ENCODE peak calls at places on chromosomes 4 and X, in eight cellular contexts. N, P, B, Z, M, O, W and T are unnamed samples.

GRCh38 chr4:69749771-69750170 is 10.6 kb downstream of the SULT1B1 start:
- DNase-seq in P (no peak), M (no peak), Z (no peak), B (peak), W (peak), O (no peak), N (peak), T (no peak)

GRCh38 chr4:6472387-6473263 is at the start of gene PPP2R2C:
- DNase-seq in M (no peak), Z (peak), O (peak), B (peak), W (no peak), N (no peak), P (peak), T (no peak)

GRCh38 chr4:181870326-181870725 is 372.9 kb upstream of the TENM3 start:
- DNase-seq in N (peak), W (no peak), B (no peak), P (no peak), M (no peak), Z (no peak), O (no peak), T (no peak)

GRCh38 chr4:165872443-165873297 is at the start of gene TLL1:
- DNase-seq in Z (peak), P (no peak), O (no peak), M (no peak), N (peak), B (peak), W (peak), T (no peak)

GRCh38 chr4:10123227-10124101 is 6.9 kb upstream of the WDR1 start:
- DNase-seq in O (peak), Z (peak), M (no peak), P (no peak), N (peak), B (no peak), W (peak), T (no peak)

GRCh38 chrX:48573690-48574269 is 504 bp upstream of the RBM3 start:
- DNase-seq in O (no peak), Z (peak), M (no peak), W (peak), N (no peak), B (no peak), P (peak), T (no peak)

GRCh38 chrX:73577368-73577767 is 14.4 kb downstream of the CHIC1 start:
- DNase-seq in B (peak), Z (no peak), W (peak), N (peak), M (no peak), P (no peak), O (no peak), T (peak)

GRCh38 chrX:38312436-38312835 is 14.9 kb downstream of the RPGR start:
- DNase-seq in O (no peak), N (peak), W (peak), Z (no peak), P (no peak), M (no peak), B (peak), T (peak)

GRCh38 chr4:158259955-158260575 is 49.8 kb downstream of the TMEM144 start:
- DNase-seq in N (peak), W (peak), O (no peak), B (peak), M (peak), P (no peak), Z (no peak), T (no peak)
- TF ChIP-seq CTCF in N (peak), W (peak), O (peak), B (peak), M (peak), P (no peak), Z (no peak), T (no peak)

GRCh38 chr4:1208970-1209704 is 36.8 kb upstream of the SPON2 start:
- DNase-seq in B (no peak), O (no peak), Z (no peak), N (peak), M (no peak), P (peak), W (peak), T (no peak)

GRCh38 chr4:1210241-1210841 is 38.0 kb upstream of the SPON2 start:
- DNase-seq in M (no peak), O (no peak), W (no peak), N (no peak), Z (no peak), P (peak), B (no peak), T (no peak)

GRCh38 chr4:1210971-1211370 is 38.0 kb downstream of the CTBP1 start:
- DNase-seq in N (no peak), B (no peak), W (no peak), Z (no peak), O (no peak), M (no peak), P (peak), T (no peak)

GRCh38 chr4:1208266-1208961 is 36.0 kb upstream of the SPON2 start:
- DNase-seq in P (peak), N (peak), O (no peak), Z (no peak), W (peak), M (no peak), B (no peak), T (no peak)

DNA sequence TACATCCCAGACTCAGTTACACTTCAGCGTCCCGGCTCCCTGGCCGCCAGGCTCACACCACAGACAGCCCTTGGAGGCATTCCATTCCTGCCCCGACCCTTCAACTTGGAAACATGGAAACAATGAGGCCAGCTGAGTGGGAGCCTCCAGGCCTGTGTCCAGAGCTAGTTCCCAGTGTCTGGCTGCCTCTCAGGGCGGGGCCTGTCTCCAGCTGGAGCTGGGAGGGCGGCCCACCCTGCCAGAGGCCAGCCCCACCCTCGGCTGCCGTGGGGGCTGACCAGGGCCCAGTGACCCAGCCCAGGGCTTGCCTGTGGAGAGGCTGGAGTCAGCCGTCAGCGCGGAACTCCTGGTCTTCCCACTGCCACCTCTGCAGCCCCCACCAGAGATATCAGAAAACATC is 37.4 kb upstream of the SPON2 start:
- DNase-seq in B (no peak), N (peak), O (no peak), Z (peak), M (no peak), W (peak), P (peak), T (no peak)
- H3K4me3 ChIP-seq in B (no peak), N (no peak), O (no peak), Z (no peak), M (no peak), W (no peak), P (no peak), T (no peak)

GRCh38 chr4:79613269-79613995 is 205.4 kb upstream of the GK2 start:
- DNase-seq in Z (no peak), O (no peak), N (no peak), M (no peak), W (no peak), P (no peak), B (no peak), T (no peak)

GRCh38 chr4:79611026-79611425 is 203.0 kb upstream of the GK2 start:
- DNase-seq in Z (no peak), N (no peak), W (no peak), M (no peak), O (no peak), B (no peak), P (no peak), T (no peak)

GRCh38 chr4:79607979-79608378 is 200.0 kb upstream of the GK2 start:
- DNase-seq in W (no peak), M (no peak), N (no peak), B (no peak), O (no peak), Z (no peak), P (no peak), T (no peak)

GRCh38 chr4:79604152-79604551 is 196.1 kb upstream of the GK2 start:
- DNase-seq in N (no peak), O (no peak), Z (no peak), W (no peak), M (no peak), P (no peak), B (no peak), T (no peak)

GRCh38 chr4:79609853-79610252 is 201.8 kb upstream of the GK2 start:
- DNase-seq in M (no peak), P (no peak), B (no peak), Z (no peak), O (no peak), W (no peak), N (no peak), T (no peak)
- TF ChIP-seq CTCF in M (no peak), P (no peak), B (no peak), Z (no peak), O (no peak), W (no peak), N (no peak), T (no peak)

GRCh38 chr4:173520921-173521473 is 9.0 kb downstream of the HAND2 start:
- DNase-seq in Z (no peak), N (no peak), P (peak), M (no peak), B (no peak), W (no peak), O (no peak), T (no peak)

GRCh38 chr4:173519130-173520101 is 10.6 kb downstream of the HAND2 start:
- DNase-seq in M (no peak), Z (no peak), W (peak), B (no peak), N (peak), P (peak), O (peak), T (no peak)

GRCh38 chr4:173522874-173523395 is 7.1 kb downstream of the HAND2 start:
- DNase-seq in B (no peak), P (no peak), W (peak), M (no peak), Z (no peak), N (peak), O (no peak), T (no peak)

GRCh38 chr4:173522160-173522873 is 7.7 kb downstream of the HAND2 start:
- DNase-seq in Z (peak), W (peak), B (no peak), P (peak), M (no peak), O (peak), N (peak), T (peak)

DNA sequence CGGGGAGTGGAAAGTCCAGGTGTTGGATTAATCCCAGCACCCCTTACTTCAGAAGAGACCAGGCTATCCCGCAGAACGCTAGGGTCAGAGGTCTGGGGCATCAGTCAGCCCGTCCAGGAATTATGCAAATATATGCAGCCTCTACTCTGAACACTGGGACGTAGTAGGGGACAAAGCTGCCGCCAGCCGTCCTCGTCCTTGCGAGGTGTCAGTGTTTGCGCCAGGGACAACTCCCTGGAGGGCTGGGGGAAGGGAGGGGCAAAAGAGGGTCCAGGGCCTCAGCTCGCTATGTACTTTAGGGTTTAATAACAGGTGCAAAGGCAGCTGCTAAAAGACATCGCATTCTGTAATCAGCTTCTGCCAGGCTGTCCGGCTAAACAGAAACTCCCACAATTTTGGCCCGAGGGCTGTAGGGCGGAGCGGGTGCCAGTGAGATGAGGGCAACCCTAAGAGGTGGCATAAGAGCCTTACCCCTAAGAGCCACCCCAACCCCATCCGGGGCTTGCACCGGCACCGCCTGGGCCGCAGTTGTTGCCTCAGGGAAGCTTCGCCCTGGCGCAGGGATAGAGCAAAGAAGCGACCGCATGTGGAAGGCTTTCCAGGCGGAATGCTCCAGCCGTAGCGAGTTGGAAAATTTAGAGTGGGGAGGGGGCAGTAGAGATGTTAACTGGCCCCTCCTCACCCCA is 8.4 kb downstream of the HAND2 start:
- DNase-seq in W (no peak), Z (no peak), O (peak), N (no peak), P (peak), M (no peak), B (no peak), T (no peak)
- H3K4me3 ChIP-seq in W (peak), Z (peak), O (peak), N (peak), P (peak), M (no peak), B (no peak), T (peak)

GRCh38 chr4:104015680-104016079 is 295.9 kb upstream of the TACR3 start:
- DNase-seq in Z (no peak), O (no peak), N (peak), W (peak), B (peak), P (no peak), M (peak), T (no peak)
- TF ChIP-seq CTCF in Z (no peak), O (peak), N (no peak), W (no peak), B (peak), P (no peak), M (peak), T (no peak)

GRCh38 chrX:153927686-153927935 is 1.5 kb upstream of the ARHGAP4 start:
- DNase-seq in B (no peak), N (no peak), P (no peak), W (no peak), M (no peak), O (no peak), Z (no peak), T (no peak)

GRCh38 chrX:153929576-153929975 is 3.5 kb upstream of the ARHGAP4 start:
- DNase-seq in M (no peak), P (no peak), Z (no peak), B (no peak), W (no peak), O (no peak), N (no peak), T (no peak)

GRCh38 chrX:153926863-153927685 is 1.0 kb upstream of the ARHGAP4 start:
- DNase-seq in B (peak), W (peak), M (peak), P (peak), O (no peak), N (peak), Z (peak), T (no peak)

GRCh38 chrX:153928846-153929245 is 2.8 kb upstream of the ARHGAP4 start:
- DNase-seq in P (no peak), O (no peak), M (no peak), B (no peak), W (no peak), N (no peak), Z (no peak), T (no peak)

DNA sequence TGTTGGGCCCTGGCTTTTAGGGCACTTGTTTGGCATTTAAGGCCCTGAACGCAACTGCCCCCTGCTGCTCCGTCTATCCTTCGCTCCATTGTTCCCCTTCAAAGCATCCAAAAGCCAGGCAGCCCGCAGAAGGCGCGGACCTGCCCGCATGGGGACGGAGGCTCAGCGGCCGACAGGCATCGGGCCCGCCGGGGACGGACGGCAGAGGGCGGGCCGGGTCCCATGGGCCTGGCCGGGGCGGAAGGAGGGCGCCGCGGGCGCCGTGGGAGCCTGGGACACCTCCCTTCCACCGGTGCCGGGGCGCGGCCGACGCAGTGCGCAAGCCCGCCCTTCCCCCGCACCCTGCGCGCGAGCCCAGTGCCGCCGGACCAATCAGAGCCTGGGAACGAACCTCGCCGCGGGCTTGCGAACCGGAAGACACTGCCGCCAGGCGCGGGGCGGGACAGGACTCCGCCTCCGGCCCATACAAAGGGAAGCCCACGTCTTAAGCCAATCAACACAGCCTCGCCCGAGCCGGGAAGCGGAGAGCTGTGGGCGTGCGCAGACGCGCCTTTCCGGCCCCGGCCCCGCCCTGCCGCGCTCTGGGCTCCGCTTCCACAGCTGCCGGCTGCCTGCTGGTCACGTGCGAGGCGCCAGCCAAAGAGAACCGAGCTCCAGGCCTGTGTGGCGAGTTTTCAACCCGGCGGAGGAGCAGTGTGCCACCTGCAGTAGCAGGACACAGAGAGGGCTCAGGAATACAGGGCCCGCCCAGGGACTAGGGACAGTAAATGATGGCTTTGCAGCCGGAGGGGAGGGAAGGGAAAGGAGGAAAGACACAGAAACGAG is 2.1 kb upstream of the ARHGAP4 start:
- DNase-seq in P (peak), W (peak), Z (peak), M (peak), N (peak), B (peak), O (peak), T (peak)
- H3K4me3 ChIP-seq in P (peak), W (peak), Z (peak), M (peak), N (peak), B (peak), O (peak), T (peak)

GRCh38 chr4:52861879-52862604 is at the start of gene RASL11B:
- DNase-seq in W (peak), P (peak), M (no peak), Z (peak), N (peak), O (peak), B (peak), T (no peak)

GRCh38 chr4:52863324-52863723 is 1.2 kb downstream of the RASL11B start:
- DNase-seq in O (no peak), W (no peak), M (no peak), B (no peak), N (no peak), P (no peak), Z (no peak), T (no peak)

GRCh38 chr4:52864816-52865215 is 2.7 kb downstream of the RASL11B start:
- DNase-seq in M (no peak), W (peak), P (no peak), B (no peak), N (peak), O (no peak), Z (no peak), T (peak)

GRCh38 chr4:52861171-52861873 is 795 bp upstream of the RASL11B start:
- DNase-seq in P (no peak), O (no peak), M (no peak), W (peak), N (no peak), B (no peak), Z (peak), T (no peak)

DNA sequence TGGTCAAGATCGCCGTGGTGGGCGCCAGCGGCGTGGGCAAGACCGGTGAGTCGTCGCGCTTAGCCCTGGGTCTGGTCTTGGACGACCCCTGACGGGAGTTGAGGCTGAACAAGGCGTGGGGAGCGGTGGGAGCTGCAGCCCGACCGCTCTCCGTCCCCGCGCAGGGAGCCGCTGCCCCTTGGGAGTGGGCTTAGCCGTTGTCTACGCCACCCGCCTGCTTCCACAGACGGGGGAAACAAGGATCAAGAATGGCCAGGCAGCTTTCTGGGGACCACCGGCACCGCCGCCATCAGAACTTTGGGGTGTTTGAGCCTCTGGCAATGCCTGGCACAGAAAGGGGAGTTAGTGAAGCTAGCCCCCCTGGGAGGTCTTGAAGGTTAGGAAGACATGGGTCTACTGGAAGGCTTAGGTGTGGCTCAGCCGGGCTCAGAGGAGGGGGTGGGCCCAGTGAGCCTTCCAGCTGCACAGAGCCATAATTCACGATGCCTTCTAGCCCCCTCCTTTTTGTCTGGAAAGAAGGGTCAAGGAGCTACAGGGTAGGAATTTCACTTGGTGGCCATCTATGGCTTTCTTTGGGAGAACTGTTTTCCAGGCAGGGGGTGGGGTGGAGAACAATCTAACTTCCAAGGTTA is 604 bp downstream of the RASL11B start:
- DNase-seq in M (no peak), W (no peak), B (no peak), N (no peak), P (no peak), O (no peak), Z (no peak), T (no peak)
- TF ChIP-seq CTCF in M (no peak), W (no peak), B (no peak), N (no peak), P (no peak), O (no peak), Z (no peak), T (no peak)

DNA sequence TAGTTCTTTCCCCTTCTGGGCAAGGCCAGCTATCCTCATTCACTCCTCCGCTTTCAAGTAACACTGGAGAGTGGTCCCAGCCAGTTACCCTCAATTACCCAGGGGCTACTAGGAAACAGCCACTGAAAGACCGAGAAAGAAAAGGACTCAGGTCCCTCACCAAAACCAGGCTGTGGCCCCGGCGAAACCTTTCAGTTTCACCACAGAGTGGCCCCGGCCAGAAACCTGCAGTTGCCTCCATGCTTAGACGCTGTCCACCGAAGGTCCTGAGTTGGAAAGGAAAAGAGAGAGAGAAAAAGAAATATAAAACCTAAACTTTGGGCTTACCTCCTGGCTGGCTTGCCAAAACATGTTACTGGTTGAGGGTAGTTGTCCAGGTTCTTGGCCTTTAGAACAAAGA is 5.0 kb upstream of the AREG start:
- DNase-seq in M (no peak), N (no peak), P (no peak), B (no peak), O (no peak), W (no peak), Z (no peak), T (no peak)
- H3K4me3 ChIP-seq in M (no peak), N (no peak), P (no peak), B (no peak), O (no peak), W (no peak), Z (no peak), T (no peak)

GRCh38 chr4:115042496-115042895 is 70.9 kb downstream of the NDST4 start:
- DNase-seq in P (no peak), B (peak), W (no peak), Z (no peak), M (peak), N (no peak), O (no peak), T (no peak)
- TF ChIP-seq CTCF in P (no peak), B (peak), W (no peak), Z (no peak), M (peak), N (no peak), O (peak), T (no peak)

GRCh38 chrX:71912156-71912555 is 1.5 kb downstream of the NHSL2 start:
- DNase-seq in Z (no peak), M (no peak), W (no peak), P (no peak), O (no peak), B (no peak), N (no peak), T (no peak)
- H3K4me3 ChIP-seq in Z (no peak), M (no peak), W (peak), P (no peak), O (peak), B (no peak), N (peak), T (peak)